ENCODE peak calls at places on chromosome 4, in ten cellular contexts. E is lower lobe of right lung; W is fibroblast of lung; V is suprapubic skin; F is uterus; L is PC-3; Y is left ventricle myocardium inferior; X is mesenchymal stem cell; O is CD8-positive, alpha-beta memory T cell; J is cardiac muscle cell. H is an unnamed sample. For H3K27me3 and H3K4me1, the result is how much of the 10 kb centered on the place peaks cover.

GRCh38 chr4:62194342-62194741 is 994.2 kb downstream of the ADGRL3 start:
- DNase-seq in Y (no peak), E (no peak), L (no peak), W (no peak), J (no peak), V (no peak), F (no peak), X (no peak), O (no peak), H (no peak)

GRCh38 chr4:53987761-53988171 is 76.6 kb downstream of the CHIC2 start:
- DNase-seq in F (no peak), Y (no peak), V (no peak), J (peak), X (peak), E (no peak), L (peak), O (no peak), W (peak), H (no peak)

GRCh38 chr4:174170906-174171305 is 112.6 kb downstream of the FBXO8 start:
- DNase-seq in Y (no peak), F (no peak), W (no peak), V (no peak), O (no peak), L (no peak), E (no peak), J (no peak), X (no peak), H (no peak)

GRCh38 chr4:98565646-98566403 is 92.6 kb downstream of the TSPAN5 start:
- DNase-seq in L (no peak), V (no peak), J (peak), Y (no peak), W (no peak), O (no peak), X (no peak), E (no peak), F (no peak), H (no peak)

GRCh38 chr4:143617994-143618679 is 82.3 kb downstream of the FREM3 start:
- DNase-seq in O (no peak), F (peak), X (no peak), L (no peak), J (no peak), W (no peak), E (no peak), V (no peak), Y (no peak), H (no peak)

GRCh38 chr4:54959656-54960055 is 165.7 kb downstream of the KDR start:
- DNase-seq in F (no peak), O (no peak), J (peak), Y (no peak), V (no peak), E (no peak), X (peak), W (peak), L (no peak), H (no peak)

GRCh38 chr4:72473434-72473900 is 95.6 kb downstream of the ADAMTS3 start:
- DNase-seq in F (no peak), O (no peak), W (peak), J (peak), X (peak), Y (no peak), V (no peak), E (no peak), L (no peak), H (no peak)

GRCh38 chr4:76376534-76376933 is 44.4 kb downstream of the CCDC158 start:
- DNase-seq in W (no peak), X (no peak), Y (no peak), F (no peak), E (no peak), V (no peak), O (no peak), L (no peak), J (no peak), H (no peak)

GRCh38 chr4:118865091-118865708 is 23.5 kb upstream of the SYNPO2 start:
- DNase-seq in L (peak), X (peak), Y (no peak), J (peak), W (peak), E (no peak), F (no peak), V (no peak), O (no peak), H (peak)

GRCh38 chr4:144178414-144178813 is 37.9 kb upstream of the GYPA start:
- DNase-seq in O (no peak), W (no peak), L (no peak), X (no peak), E (no peak), V (no peak), F (no peak), J (peak), Y (no peak), H (no peak)

GRCh38 chr4:10620935-10621488 is 63.6 kb downstream of the CLNK start:
- DNase-seq in E (no peak), W (no peak), J (no peak), V (no peak), F (no peak), Y (no peak), L (no peak), O (no peak), X (no peak), H (no peak)

GRCh38 chr4:170990989-170991589 is 822.1 kb upstream of the GALNTL6 start:
- DNase-seq in O (no peak), W (no peak), J (no peak), X (peak), E (no peak), F (no peak), V (no peak), Y (no peak), L (peak), H (peak)

GRCh38 chr4:172830295-172830764 is 338.3 kb upstream of the GALNT7 start:
- DNase-seq in V (no peak), J (peak), X (peak), W (peak), E (no peak), Y (no peak), O (no peak), F (no peak), L (peak), H (no peak)

GRCh38 chr4:107255596-107255995 is 219.5 kb upstream of the DKK2 start:
- DNase-seq in O (no peak), F (no peak), E (no peak), Y (no peak), V (no peak), L (no peak), J (peak), X (peak), W (no peak), H (no peak)

GRCh38 chr4:118783887-118784286 is 52.0 kb downstream of the SEC24D start:
- DNase-seq in W (peak), L (no peak), X (no peak), O (no peak), F (no peak), J (peak), V (no peak), Y (no peak), E (no peak), H (no peak)

GRCh38 chr4:95267081-95267480 is 281.7 kb downstream of the UNC5C start:
- DNase-seq in Y (no peak), V (no peak), W (peak), E (no peak), O (no peak), L (peak), J (peak), F (no peak), X (peak), H (no peak)

GRCh38 chr4:39044947-39045734 is 12.9 kb upstream of the TMEM156 start:
- DNase-seq in L (no peak), V (no peak), Y (peak), O (no peak), F (no peak), J (peak), W (no peak), X (peak), E (peak), H (no peak)

GRCh38 chr4:169117591-169118081 is 107.6 kb upstream of the CBR4 start:
- DNase-seq in E (no peak), F (no peak), L (no peak), J (peak), V (no peak), O (no peak), W (peak), X (no peak), Y (no peak), H (no peak)

GRCh38 chr4:21012851-21013331 is 312.6 kb downstream of the PACRGL start:
- DNase-seq in J (no peak), Y (no peak), V (no peak), W (no peak), X (peak), F (no peak), L (peak), O (no peak), E (no peak), H (no peak)

GRCh38 chr4:2867758-2868491 is 24.3 kb downstream of the ADD1 start:
- DNase-seq in V (no peak), W (peak), X (peak), Y (peak), O (no peak), F (peak), E (no peak), L (no peak), J (peak), H (no peak)

GRCh38 chr4:140609548-140610425 is 41.0 kb upstream of the UCP1 start:
- DNase-seq in V (no peak), Y (no peak), E (no peak), W (peak), O (no peak), J (peak), X (peak), F (no peak), L (peak), H (no peak)

GRCh38 chr4:97498875-97499274 is 644.4 kb downstream of the STPG2 start:
- DNase-seq in F (no peak), J (peak), E (no peak), X (peak), W (no peak), V (no peak), Y (no peak), O (no peak), L (peak), H (no peak)

GRCh38 chr4:65170768-65171514 is 499.3 kb downstream of the EPHA5 start:
- DNase-seq in L (no peak), Y (no peak), W (no peak), O (no peak), J (no peak), X (no peak), V (no peak), F (no peak), E (no peak), H (no peak)

GRCh38 chr4:103021120-103021519 is 1.6 kb upstream of the SLC9B1 start:
- DNase-seq in Y (no peak), X (no peak), F (no peak), L (no peak), O (no peak), E (no peak), V (no peak), W (no peak), J (no peak), H (no peak)

GRCh38 chr4:140094701-140095420 is 59.1 kb downstream of the MAML3 start:
- DNase-seq in O (no peak), X (no peak), W (peak), F (peak), Y (peak), E (peak), J (no peak), L (peak), V (peak), H (no peak)

GRCh38 chr4:103497692-103498091 is 222.1 kb downstream of the TACR3 start:
- DNase-seq in O (no peak), F (no peak), Y (no peak), J (no peak), L (no peak), E (no peak), X (no peak), W (no peak), V (no peak), H (no peak)

GRCh38 chr4:156634612-156635011 is 337.0 kb downstream of the PDGFC start:
- DNase-seq in X (no peak), J (peak), E (no peak), L (no peak), O (no peak), F (no peak), Y (no peak), V (no peak), W (no peak), H (no peak)

GRCh38 chr4:130395871-130396270 is 1299.9 kb downstream of the C4orf33 start:
- DNase-seq in F (no peak), X (peak), W (peak), Y (no peak), E (no peak), O (no peak), J (peak), V (no peak), L (peak), H (no peak)

GRCh38 chr4:159070742-159071141 is 32.1 kb upstream of the RAPGEF2 start:
- DNase-seq in W (peak), J (peak), V (no peak), L (peak), O (no peak), E (no peak), X (peak), Y (no peak), F (no peak), H (no peak)

GRCh38 chr4:112403072-112403945 is 106.1 kb downstream of the ALPK1 start:
- DNase-seq in F (no peak), E (no peak), X (no peak), O (no peak), J (peak), W (peak), L (no peak), Y (no peak), V (no peak), H (no peak)

GRCh38 chr4:26145212-26145611 is 175.6 kb upstream of the RBPJ start:
- DNase-seq in Y (no peak), X (no peak), W (no peak), F (no peak), E (no peak), O (no peak), J (no peak), L (peak), V (no peak), H (no peak)

GRCh38 chr4:133148690-133149363 is at the start of gene PCDH10:
- DNase-seq in O (no peak), X (peak), W (peak), L (peak), Y (peak), V (peak), E (peak), F (peak), J (peak), H (peak)

GRCh38 chr4:24886596-24886995 is 26.2 kb downstream of the CCDC149 start:
- DNase-seq in E (no peak), J (no peak), F (no peak), V (no peak), Y (no peak), W (no peak), L (no peak), O (no peak), X (no peak), H (no peak)

GRCh38 chr4:99987681-99988080 is 37.6 kb upstream of the H2AZ1 start:
- DNase-seq in X (no peak), V (no peak), E (no peak), Y (no peak), J (no peak), O (no peak), L (no peak), W (no peak), F (no peak), H (no peak)

GRCh38 chr4:95263960-95264359 is 284.8 kb downstream of the UNC5C start:
- DNase-seq in X (no peak), Y (no peak), W (no peak), L (no peak), F (no peak), J (no peak), E (no peak), V (no peak), O (no peak), H (no peak)

GRCh38 chr4:163865010-163865409 is 370.5 kb downstream of the TMA16 start:
- DNase-seq in L (no peak), X (no peak), E (no peak), J (no peak), Y (no peak), O (no peak), F (no peak), W (no peak), V (no peak), H (no peak)

GRCh38 chr4:82797591-82798081 is 960 bp downstream of the SCD5 start:
- DNase-seq in Y (peak), W (peak), J (peak), X (peak), L (no peak), O (peak), V (no peak), F (peak), E (no peak), H (no peak)

GRCh38 chr4:69984030-69984443 is 11.7 kb upstream of the STATH start:
- DNase-seq in Y (no peak), J (peak), W (peak), E (no peak), F (no peak), O (no peak), X (no peak), L (peak), V (no peak), H (peak)

GRCh38 chr4:26522478-26522877 is 32.2 kb upstream of the CCKAR start:
- DNase-seq in W (no peak), O (no peak), V (no peak), J (no peak), X (no peak), E (no peak), F (no peak), L (peak), Y (no peak), H (no peak)

DNA sequence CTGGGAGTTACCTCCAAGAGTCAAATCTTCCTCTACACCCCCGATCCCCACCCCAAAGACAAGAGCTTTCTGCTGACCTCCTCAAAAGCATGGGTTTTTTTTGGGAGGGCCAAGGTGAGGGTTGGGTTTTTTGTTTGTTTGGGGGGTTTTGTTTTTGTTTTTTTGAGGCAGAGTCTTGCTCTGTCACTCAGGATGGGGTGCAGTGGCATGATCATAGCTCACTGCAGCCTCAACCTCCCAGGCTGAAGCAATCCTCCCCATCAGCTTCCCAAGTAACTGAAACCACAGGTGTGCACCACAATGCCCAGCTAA is 18.7 kb upstream of the WFS1 start:
- DNase-seq in E (no peak), F (no peak), O (no peak), J (no peak), V (no peak), W (no peak), Y (no peak), L (no peak), X (no peak), H (no peak)
- H3K27me3 ChIP-seq in E (under half), F (under half), O (under half), J (under half), V (under half), W (under half), Y (under half), L (under half), X (half or more), H (under half)

GRCh38 chr4:73599182-73599581 is 21.1 kb downstream of the RASSF6 start:
- DNase-seq in O (no peak), J (peak), L (peak), X (peak), Y (no peak), F (no peak), V (no peak), E (no peak), W (peak), H (peak)

GRCh38 chr4:73606465-73606974 is 13.7 kb downstream of the RASSF6 start:
- DNase-seq in E (no peak), L (peak), X (no peak), W (no peak), Y (no peak), F (no peak), J (no peak), V (no peak), O (no peak), H (no peak)

GRCh38 chr4:73600917-73601316 is 19.3 kb downstream of the RASSF6 start:
- DNase-seq in L (no peak), V (no peak), W (peak), F (no peak), E (no peak), O (no peak), Y (no peak), X (peak), J (peak), H (no peak)

GRCh38 chr4:73603854-73604584 is 16.2 kb downstream of the RASSF6 start:
- DNase-seq in J (peak), W (no peak), X (peak), F (no peak), L (no peak), V (no peak), Y (no peak), O (no peak), E (no peak), H (no peak)

GRCh38 chr4:73603307-73603710 is 16.9 kb downstream of the RASSF6 start:
- DNase-seq in X (peak), E (no peak), F (no peak), V (no peak), L (peak), O (no peak), W (peak), J (peak), Y (no peak), H (no peak)
- H3K4me1 ChIP-seq in X (under half), E (under half), F (under half), V (under half), L (under half), O (under half), W (under half), J (under half), Y (under half), H (under half)

GRCh38 chr4:5969336-5969735 is 48.9 kb downstream of the C4orf50 start:
- DNase-seq in Y (no peak), E (no peak), L (no peak), X (no peak), O (no peak), V (no peak), W (no peak), F (no peak), J (no peak), H (no peak)
- H3K27me3 ChIP-seq in Y (half or more), E (under half), L (under half), X (under half), O (under half), V (under half), W (under half), F (under half), J (under half), H (under half)

GRCh38 chr4:142202404-142203332 is 566.3 kb downstream of the IL15 start:
- DNase-seq in L (no peak), O (no peak), E (no peak), J (no peak), Y (no peak), X (no peak), V (no peak), W (no peak), F (no peak), H (no peak)

GRCh38 chr4:142201041-142201440 is 564.7 kb downstream of the IL15 start:
- DNase-seq in W (peak), L (no peak), X (no peak), J (peak), O (no peak), Y (no peak), E (no peak), F (no peak), V (no peak), H (no peak)

GRCh38 chr4:142203505-142203904 is 567.1 kb downstream of the IL15 start:
- DNase-seq in E (no peak), X (no peak), F (no peak), L (no peak), Y (no peak), J (no peak), W (no peak), V (no peak), O (no peak), H (no peak)
- H3K4me1 ChIP-seq in E (under half), X (under half), F (under half), L (under half), Y (under half), J (under half), W (under half), V (under half), O (under half), H (under half)

GRCh38 chr4:1539132-1539755 is 133.0 kb upstream of the NKX1-1 start:
- DNase-seq in J (no peak), X (no peak), F (no peak), V (no peak), O (no peak), L (no peak), Y (no peak), W (no peak), E (peak), H (no peak)
- H3K27me3 ChIP-seq in J (under half), X (under half), F (under half), V (half or more), O (under half), L (under half), Y (under half), W (under half), E (under half), H (under half)

GRCh38 chr4:1564535-1565375 is 119.4 kb downstream of the FAM53A start:
- DNase-seq in E (no peak), V (no peak), Y (no peak), O (no peak), L (no peak), W (no peak), X (no peak), J (no peak), F (no peak), H (no peak)
- H3K4me1 ChIP-seq in E (under half), V (under half), Y (under half), O (under half), L (under half), W (under half), X (under half), J (under half), F (under half), H (under half)

GRCh38 chr4:146650034-146650433 is 11.3 kb downstream of the POU4F2 start:
- DNase-seq in E (no peak), V (no peak), J (no peak), L (no peak), X (no peak), O (no peak), F (no peak), W (no peak), Y (no peak), H (no peak)

GRCh38 chr4:146649232-146649631 is 10.5 kb downstream of the POU4F2 start:
- DNase-seq in L (no peak), J (no peak), F (no peak), E (no peak), O (no peak), X (no peak), W (no peak), Y (no peak), V (no peak), H (no peak)

GRCh38 chr4:146654976-146655761 is 16.5 kb downstream of the POU4F2 start:
- DNase-seq in X (peak), O (no peak), V (no peak), L (no peak), E (no peak), J (peak), Y (no peak), W (peak), F (no peak), H (no peak)

GRCh38 chr4:146654648-146654975 is 15.9 kb downstream of the POU4F2 start:
- DNase-seq in O (no peak), F (no peak), L (no peak), W (peak), Y (no peak), X (peak), J (peak), E (no peak), V (no peak), H (no peak)
- H3K27me3 ChIP-seq in O (under half), F (under half), L (half or more), W (under half), Y (half or more), X (half or more), J (half or more), E (half or more), V (half or more), H (half or more)

GRCh38 chr4:7826909-7827306 is 112.8 kb downstream of the AFAP1 start:
- DNase-seq in L (no peak), Y (no peak), W (no peak), X (no peak), O (no peak), E (no peak), J (no peak), V (no peak), F (no peak), H (no peak)
- H3K4me1 ChIP-seq in L (under half), Y (half or more), W (under half), X (under half), O (under half), E (under half), J (under half), V (under half), F (under half), H (under half)